ENCODE peak calls at places on chromosomes 5 and 9, in ten cellular contexts. J is choroid plexus epithelial cell; W is stimulated activated CD4-positive, alpha-beta T cell treated with anti-CD3 and anti-CD28 coated beads, TNF-alpha, amount 100 ng/mL, for 24 hours; P is posterior vena cava; S is NCI-H82; D is stimulated activated CD8-positive, alpha-beta memory T cell treated with anti-CD3 and anti-CD28 coated beads, Interleukin-12 subunit alpha, Interleukin-12 subunit beta, amount 100 ng/mL, for 1 hour; X is CD4-positive, alpha-beta memory T cell; T is Daoy; B is COLO829; E is activated effector memory CD4-positive, alpha-beta T cell treated with anti-CD3 and anti-CD28 coated beads, Interleukin-2, amount 50 U/mL, for 16 hours. C is an unnamed sample.

GRCh38 chr5:78162253-78162862 is 132.1 kb downstream of the AP3B1 start:
- DNase-seq in E (no peak), X (peak; percentile 2), T (peak; percentile 27), W (no peak), P (no peak), S (peak; percentile 63), J (peak; percentile 71), B (peak; percentile 8), D (no peak), C (no peak)

GRCh38 chr5:181187500-181188213 is 17.3 kb downstream of the TRIM7 start:
- DNase-seq in E (peak; percentile 80), B (no peak), X (no peak), T (peak; percentile 87), P (peak; percentile 91), W (no peak), S (no peak), J (peak; percentile 84), D (no peak), C (peak; percentile 82)

GRCh38 chr9:121662359-121662758 is 10.9 kb downstream of the DAB2IP start:
- DNase-seq in D (no peak), P (no peak), W (no peak), J (no peak), E (no peak), S (no peak), B (no peak), X (no peak), T (no peak), C (no peak)

GRCh38 chr9:35548571-35548970 is 56.5 kb upstream of the TESK1 start:
- DNase-seq in S (no peak), X (no peak), P (no peak), J (no peak), D (no peak), B (no peak), T (no peak), W (no peak), E (no peak), C (no peak)

GRCh38 chr9:21770877-21771560 is 31.4 kb upstream of the MTAP start:
- DNase-seq in T (no peak), B (peak; percentile 15), J (peak; percentile 78), S (peak; percentile 53), W (no peak), E (no peak), X (no peak), D (no peak), P (no peak), C (no peak)

GRCh38 chr5:151675956-151676712 is 10.6 kb downstream of the SPARC start:
- DNase-seq in J (peak; percentile 18), S (no peak), D (no peak), W (no peak), E (no peak), P (no peak), T (no peak), X (no peak), B (no peak), C (no peak)

GRCh38 chr9:129692534-129692933 is 27.1 kb downstream of the PRRX2 start:
- DNase-seq in B (no peak), E (no peak), W (no peak), D (no peak), J (no peak), X (no peak), T (no peak), S (no peak), P (no peak), C (no peak)

GRCh38 chr9:133942206-133942975 is 49.7 kb downstream of the VAV2 start:
- DNase-seq in J (no peak), B (no peak), E (no peak), P (peak; percentile 62), T (no peak), W (no peak), X (no peak), S (no peak), D (no peak), C (no peak)

GRCh38 chr9:127133739-127134167 is 11.3 kb upstream of the ANGPTL2 start:
- DNase-seq in X (no peak), W (no peak), D (no peak), T (peak; percentile 74), P (no peak), E (peak; percentile 33), S (peak; percentile 30), J (peak; percentile 88), B (no peak), C (no peak)

GRCh38 chr5:87137280-87137679 is 130.4 kb upstream of the RASA1 start:
- DNase-seq in D (no peak), E (no peak), J (no peak), B (no peak), S (no peak), T (no peak), W (no peak), P (peak; percentile 87), X (no peak), C (no peak)

C was measured in RWPE2.